ENCODE peak calls at places on chromosomes 12 and 14, in ten cellular contexts. J is PC-9, V is fibroblast of the conjunctiva, Z is left ventricle myocardium superior, H is left lung, I is lung microvascular endothelial cell, P is aorta, A is RWPE1, R is neural crest cell, N is LHCN-M2. G is an unnamed sample.

GRCh38 chr12:67784831-67785230 is 136.3 kb downstream of the DYRK2 start:
- DNase-seq in J (no peak), V (no peak), Z (no peak), H (no peak), I (no peak), P (no peak), A (no peak), R (no peak), N (no peak), G (no peak)

GRCh38 chr12:72230589-72230988 is 41.6 kb upstream of the TRHDE start:
- DNase-seq in J (no peak), V (peak; percentile 36), Z (no peak), H (no peak), I (no peak), P (no peak), A (no peak), R (no peak), N (no peak), G (no peak)

GRCh38 chr12:11901687-11902524 is 168.8 kb upstream of the BCL2L14 start:
- DNase-seq in J (no peak), V (no peak), Z (no peak), H (no peak), I (no peak), P (no peak), A (no peak), R (no peak), N (no peak), G (no peak)

GRCh38 chr12:49671051-49671765 is 36.0 kb downstream of the FMNL3 start:
- DNase-seq in J (no peak), V (no peak), Z (no peak), H (no peak), I (peak; percentile 58), P (no peak), A (no peak), R (no peak), N (no peak), G (peak; percentile 27)

GRCh38 chr12:92541024-92541423 is 161.8 kb upstream of the PLEKHG7 start:
- DNase-seq in J (no peak), V (no peak), Z (no peak), H (no peak), I (no peak), P (no peak), A (no peak), R (no peak), N (no peak), G (no peak)

GRCh38 chr14:88599321-88599720 is 36.5 kb downstream of the ZC3H14 start:
- DNase-seq in J (no peak), V (no peak), Z (no peak), H (no peak), I (no peak), P (no peak), A (no peak), R (no peak), N (no peak), G (no peak)

GRCh38 chr14:50845166-50845565 is 14.2 kb upstream of the NIN start:
- DNase-seq in J (no peak), V (no peak), Z (no peak), H (no peak), I (no peak), P (no peak), A (no peak), R (no peak), N (no peak), G (no peak)

GRCh38 chr14:36658091-36659009 is 3.3 kb upstream of the PAX9 start:
- DNase-seq in J (no peak), V (no peak), Z (peak; percentile 22), H (peak; percentile 68), I (no peak), P (peak; percentile 73), A (no peak), R (no peak), N (no peak), G (no peak)

GRCh38 chr12:57145460-57146059 is 1.9 kb downstream of the LRP1-AS start:
- DNase-seq in J (no peak), V (no peak), Z (no peak), H (no peak), I (no peak), P (no peak), A (no peak), R (no peak), N (no peak), G (no peak)

GRCh38 chr12:92574911-92575570 is 127.7 kb upstream of the PLEKHG7 start:
- DNase-seq in J (no peak), V (no peak), Z (no peak), H (no peak), I (no peak), P (no peak), A (no peak), R (no peak), N (no peak), G (peak; percentile 46)

GRCh38 chr12:68094645-68095395 is 64.7 kb downstream of the IFNG start:
- DNase-seq in J (no peak), V (no peak), Z (no peak), H (no peak), I (no peak), P (no peak), A (no peak), R (no peak), N (no peak), G (no peak)

GRCh38 chr14:70239802-70240201 is 51.1 kb upstream of the SLC8A3 start:
- DNase-seq in J (no peak), V (no peak), Z (no peak), H (no peak), I (no peak), P (no peak), A (no peak), R (no peak), N (no peak), G (no peak)

GRCh38 chr14:84458881-84459280 is 1071.1 kb upstream of the FLRT2 start:
- DNase-seq in J (no peak), V (no peak), Z (no peak), H (no peak), I (no peak), P (no peak), A (no peak), R (no peak), N (no peak), G (no peak)

GRCh38 chr12:44930972-44931600 is 55.0 kb upstream of the NELL2 start:
- DNase-seq in J (no peak), V (peak; percentile 26), Z (no peak), H (no peak), I (peak; percentile 84), P (no peak), A (peak; percentile 41), R (no peak), N (peak; percentile 57), G (no peak)

GRCh38 chr12:14564336-14564959 is 3.2 kb downstream of the PLBD1 start:
- DNase-seq in J (peak; percentile 17), V (no peak), Z (no peak), H (no peak), I (no peak), P (no peak), A (no peak), R (no peak), N (no peak), G (no peak)

GRCh38 chr12:100741084-100741711 is 53.4 kb upstream of the ANO4 start:
- DNase-seq in J (no peak), V (peak; percentile 8), Z (no peak), H (no peak), I (peak; percentile 45), P (no peak), A (peak; percentile 48), R (no peak), N (no peak), G (no peak)

GRCh38 chr14:31543969-31544799 is 17.0 kb upstream of the NUBPL start:
- DNase-seq in J (no peak), V (peak; percentile 1), Z (no peak), H (no peak), I (peak; percentile 20), P (no peak), A (no peak), R (no peak), N (peak; percentile 10), G (no peak)

GRCh38 chr14:75738192-75738591 is 77.1 kb downstream of the TTLL5 start:
- DNase-seq in J (no peak), V (peak; percentile 45), Z (no peak), H (no peak), I (no peak), P (no peak), A (no peak), R (no peak), N (no peak), G (no peak)

GRCh38 chr14:55130194-55130550 is 1.1 kb downstream of the LGALS3 start:
- DNase-seq in J (peak; percentile 50), V (no peak), Z (no peak), H (no peak), I (no peak), P (no peak), A (peak; percentile 66), R (no peak), N (peak; percentile 39), G (no peak)

GRCh38 chr12:32483499-32483898 is 84.1 kb downstream of the FGD4 start:
- DNase-seq in J (no peak), V (no peak), Z (no peak), H (no peak), I (peak; percentile 48), P (no peak), A (no peak), R (no peak), N (no peak), G (no peak)

GRCh38 chr14:75369506-75369905 is 58.3 kb upstream of the JDP2 start:
- DNase-seq in J (no peak), V (no peak), Z (peak; percentile 36), H (no peak), I (no peak), P (no peak), A (no peak), R (no peak), N (no peak), G (no peak)

GRCh38 chr12:10154145-10154496 is 17.8 kb downstream of the OLR1 start:
- DNase-seq in J (no peak), V (no peak), Z (no peak), H (no peak), I (no peak), P (no peak), A (no peak), R (no peak), N (no peak), G (no peak)

GRCh38 chr12:126747530-126748149 is 1519.3 kb upstream of the TMEM132C start:
- DNase-seq in J (peak; percentile 34), V (no peak), Z (peak; percentile 59), H (peak; percentile 83), I (no peak), P (no peak), A (peak; percentile 13), R (peak; percentile 49), N (peak; percentile 31), G (peak; percentile 39)

G was measured in transverse colon.